ENCODE peak calls at places on chromosomes 1 and 21, in seven cellular contexts. N is suprapubic skin, L is sigmoid colon, P is stomach, C is ovary, B is esophagus muscularis mucosa, K is transverse colon. V is an unnamed sample. For H3K36me3, the result is how much of the 10 kb centered on the place peaks cover.

GRCh38 chr1:26618561-26618960 is 77.3 kb upstream of the ARID1A start:
- DNase-seq in N (no peak), L (no peak), P (no peak), C (no peak), B (no peak), K (no peak), V (no peak)

GRCh38 chr1:24107462-24108225 is 4.3 kb downstream of the MYOM3 start:
- DNase-seq in N (no peak), L (no peak), P (no peak), C (no peak), B (no peak), K (peak), V (no peak)

GRCh38 chr1:51955797-51956527 is 34.5 kb downstream of the RAB3B start:
- DNase-seq in N (no peak), L (no peak), P (no peak), C (no peak), B (no peak), K (no peak), V (no peak)

GRCh38 chr1:114979278-114979891 is 50.2 kb upstream of the TSHB start:
- DNase-seq in N (no peak), L (peak), P (peak), C (no peak), B (no peak), K (peak), V (peak)

GRCh38 chr1:75614455-75615379 is 3.8 kb upstream of the SLC44A5 start:
- DNase-seq in N (peak), L (no peak), P (peak), C (peak), B (no peak), K (peak), V (no peak)

GRCh38 chr1:185435696-185436379 is 118.8 kb upstream of the IVNS1ABP start:
- DNase-seq in N (no peak), L (no peak), P (no peak), C (no peak), B (no peak), K (no peak), V (no peak)

GRCh38 chr1:87115317-87115885 is 201.0 kb downstream of the HS2ST1 start:
- DNase-seq in N (no peak), L (no peak), P (no peak), C (no peak), B (peak), K (no peak), V (peak)

GRCh38 chr1:206633708-206634121 is 1.6 kb upstream of the DYRK3 start:
- DNase-seq in N (no peak), L (peak), P (no peak), C (peak), B (no peak), K (peak), V (peak)

GRCh38 chr21:45873866-45874265 is 107.7 kb upstream of the COL6A1 start:
- DNase-seq in N (peak), L (peak), P (no peak), C (no peak), B (no peak), K (no peak), V (no peak)

GRCh38 chr1:42686418-42686817 is 4.2 kb downstream of the YBX1 start:
- DNase-seq in N (no peak), L (no peak), P (no peak), C (no peak), B (no peak), K (no peak), V (no peak)
- TF ChIP-seq POLR2A in N (no peak), L (no peak), P (no peak), C (no peak), B (no peak), K (no peak), V (no peak)

DNA sequence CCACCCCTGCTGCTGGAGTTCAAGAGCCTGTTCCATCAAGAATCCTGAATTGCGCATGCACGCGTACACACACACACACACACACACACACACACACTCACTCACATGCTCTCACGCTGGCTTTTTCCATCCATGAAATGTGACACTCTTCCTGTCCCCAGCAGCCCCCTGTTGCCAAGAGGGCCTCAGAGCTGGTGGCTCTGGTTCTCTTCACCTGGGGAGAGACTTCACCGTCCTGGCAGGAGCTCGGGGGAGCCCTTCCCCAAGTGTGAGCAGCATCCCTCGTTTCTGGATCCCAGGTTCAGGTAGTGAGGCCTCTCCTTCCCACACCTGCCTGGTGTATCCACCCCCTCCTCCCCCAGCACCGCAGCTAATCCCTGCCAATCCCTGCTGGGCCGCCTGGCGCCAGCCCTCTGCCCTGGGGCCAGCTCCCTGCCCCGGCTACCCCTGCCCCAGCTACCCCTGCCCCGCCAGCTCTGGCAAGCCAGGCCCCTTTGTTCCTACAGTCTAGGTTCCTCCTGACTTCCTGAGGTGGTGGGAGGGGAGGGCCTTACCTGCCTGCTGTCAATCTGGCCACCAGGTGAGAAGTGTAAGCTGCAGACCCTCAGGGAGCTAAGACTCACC is 10.0 kb downstream of the PLOD1 start:
- DNase-seq in N (no peak), L (no peak), P (no peak), C (no peak), B (no peak), K (no peak), V (no peak)
- TF ChIP-seq EP300 in N (no peak), L (no peak), P (no peak), C (no peak), B (no peak), K (no peak), V (no peak)

DNA sequence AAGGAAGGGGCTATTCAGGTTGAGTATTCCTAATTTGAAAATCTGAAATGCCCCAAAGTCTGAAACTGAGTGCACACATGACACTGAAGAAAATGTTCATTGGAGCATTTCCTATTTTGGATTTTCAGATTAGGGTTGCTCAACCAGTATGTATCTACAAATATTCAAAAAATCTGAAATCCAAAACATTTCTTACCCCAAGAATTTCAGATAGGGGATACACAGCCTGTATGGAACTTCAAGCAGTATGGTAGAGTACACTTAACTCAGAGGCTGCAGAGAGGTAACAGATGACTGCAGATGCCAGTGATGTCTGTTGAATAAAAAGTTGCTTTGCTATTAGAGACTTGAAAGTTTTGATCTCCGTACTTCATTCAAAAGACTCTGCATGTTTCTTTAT is 19.0 kb downstream of the YTHDF2 start:
- DNase-seq in N (no peak), L (no peak), P (no peak), C (no peak), B (no peak), K (no peak), V (no peak)
- H3K36me3 ChIP-seq in N (under half), L (under half), P (under half), C (under half), B (under half), K (under half), V (under half)

GRCh38 chr1:84833198-84833597 is 59.8 kb downstream of the LPAR3 start:
- DNase-seq in N (no peak), L (no peak), P (no peak), C (no peak), B (no peak), K (no peak), V (no peak)

GRCh38 chr1:84836145-84836544 is 56.9 kb downstream of the LPAR3 start:
- DNase-seq in N (no peak), L (no peak), P (no peak), C (no peak), B (no peak), K (no peak), V (no peak)

GRCh38 chr1:84839544-84839943 is 53.5 kb downstream of the LPAR3 start:
- DNase-seq in N (no peak), L (no peak), P (no peak), C (no peak), B (no peak), K (no peak), V (no peak)

GRCh38 chr1:84834419-84835064 is 58.5 kb downstream of the LPAR3 start:
- DNase-seq in N (no peak), L (no peak), P (no peak), C (no peak), B (no peak), K (no peak), V (no peak)

GRCh38 chr1:84835169-84835568 is 57.8 kb downstream of the LPAR3 start:
- DNase-seq in N (no peak), L (no peak), P (no peak), C (no peak), B (peak), K (no peak), V (no peak)
- TF ChIP-seq POLR2A in N (no peak), L (no peak), P (no peak), C (no peak), B (no peak), K (no peak), V (no peak)

GRCh38 chr1:234520908-234521801 is 42.2 kb upstream of the TARBP1 start:
- DNase-seq in N (no peak), L (peak), P (peak), C (no peak), B (no peak), K (no peak), V (no peak)
- TF ChIP-seq EP300 in N (no peak), L (no peak), P (no peak), C (no peak), B (no peak), K (no peak), V (no peak)

GRCh38 chr21:34870246-34870645 is 178.9 kb downstream of the RUNX1 start:
- DNase-seq in N (no peak), L (no peak), P (no peak), C (no peak), B (peak), K (no peak), V (no peak)

GRCh38 chr21:34867785-34868184 is 181.3 kb downstream of the RUNX1 start:
- DNase-seq in N (no peak), L (no peak), P (no peak), C (no peak), B (no peak), K (no peak), V (no peak)

GRCh38 chr21:34874689-34875513 is 174.2 kb downstream of the RUNX1 start:
- DNase-seq in N (no peak), L (no peak), P (no peak), C (no peak), B (no peak), K (no peak), V (no peak)

GRCh38 chr21:34869541-34869940 is 179.6 kb downstream of the RUNX1 start:
- DNase-seq in N (no peak), L (no peak), P (no peak), C (no peak), B (peak), K (no peak), V (no peak)

DNA sequence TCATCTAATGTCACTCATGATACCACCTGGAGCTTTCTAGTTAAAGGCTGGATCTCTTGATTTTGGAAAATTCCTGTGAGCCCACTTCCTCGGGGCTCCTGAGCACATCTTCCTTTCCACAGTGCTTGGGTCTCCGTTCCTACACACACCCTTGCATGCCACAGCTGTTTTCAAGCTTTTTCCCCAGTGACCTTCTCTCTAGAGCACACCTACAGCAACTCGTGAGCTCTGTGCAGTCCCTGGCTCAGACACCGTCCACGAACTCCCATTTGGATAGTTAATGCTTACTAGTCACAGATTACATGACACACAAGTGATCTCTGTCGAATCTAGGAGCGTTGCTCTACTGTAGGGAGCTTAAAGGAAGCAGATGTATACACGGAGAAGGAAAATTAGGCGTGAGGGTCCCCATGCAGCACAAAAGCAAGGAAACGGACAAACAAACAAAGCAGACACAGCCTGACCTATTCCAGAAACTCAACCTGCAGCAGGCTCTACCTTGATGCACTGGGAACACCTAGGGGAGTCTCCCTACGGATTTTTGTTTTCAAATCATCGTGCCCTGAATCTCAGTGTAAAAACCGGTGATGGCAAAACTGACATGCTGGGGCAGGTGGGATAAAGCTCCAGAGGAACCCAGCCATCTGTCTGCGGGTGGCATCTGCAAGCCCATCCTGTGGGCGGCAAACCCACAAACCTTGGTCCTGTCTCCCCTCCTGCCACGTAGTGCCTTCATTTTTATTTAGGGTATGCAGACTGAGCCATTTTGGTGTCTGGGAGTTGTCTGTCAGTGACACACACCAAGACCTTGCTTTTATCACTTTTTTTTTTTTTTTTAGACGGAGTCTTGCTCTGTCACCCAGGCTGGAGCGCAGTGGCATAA is 177.8 kb downstream of the RUNX1 start:
- DNase-seq in N (no peak), L (no peak), P (no peak), C (no peak), B (peak), K (no peak), V (no peak)
- H3K36me3 ChIP-seq in N (under half), L (under half), P (under half), C (under half), B (under half), K (under half), V (under half)

GRCh38 chr1:205449750-205450443 is 5.9 kb downstream of the BLACAT1 start:
- DNase-seq in N (no peak), L (no peak), P (peak), C (peak), B (no peak), K (peak), V (no peak)
- TF ChIP-seq POLR2A in N (no peak), L (no peak), P (no peak), C (no peak), B (no peak), K (peak), V (no peak)

GRCh38 chr1:67088440-67088839 is 34.5 kb upstream of the SLC35D1 start:
- DNase-seq in N (no peak), L (no peak), P (no peak), C (no peak), B (no peak), K (no peak), V (no peak)
- TF ChIP-seq EP300 in N (no peak), L (no peak), P (no peak), C (no peak), B (no peak), K (no peak), V (no peak)

GRCh38 chr1:159919236-159919865 is 6.0 kb downstream of the TAGLN2 start:
- DNase-seq in N (no peak), L (no peak), P (no peak), C (no peak), B (no peak), K (no peak), V (no peak)
- H3K36me3 ChIP-seq in N (under half), L (under half), P (under half), C (under half), B (half or more), K (under half), V (under half)